ENCODE peak calls at places on chromosome 18, in four cellular contexts. N is H1, G is K562, V is GM12878. I is an unnamed sample.

GRCh38 chr18:21359746-21360145 is 117.7 kb downstream of the GREB1L start:
- DNase-seq in N (no peak), V (no peak), G (no peak), I (no peak)

GRCh38 chr18:24446953-24447537 is 13.4 kb upstream of the HRH4 start:
- DNase-seq in V (no peak), G (no peak), N (no peak), I (no peak)

GRCh38 chr18:48833701-48834394 is 116.9 kb downstream of the SMAD7 start:
- DNase-seq in G (no peak), V (no peak), N (no peak), I (no peak)

GRCh38 chr18:55247032-55247431 is 287.8 kb upstream of the CCDC68 start:
- DNase-seq in V (no peak), N (no peak), G (no peak), I (no peak)

GRCh38 chr18:24538421-24539264 is 78.2 kb downstream of the HRH4 start:
- DNase-seq in G (no peak), V (no peak), N (no peak), I (no peak)

GRCh38 chr18:40041951-40042350 is 1913.1 kb upstream of the PIK3C3 start:
- DNase-seq in N (no peak), V (no peak), G (no peak), I (no peak)

GRCh38 chr18:80010551-80010906 is 22.2 kb upstream of the TXNL4A start:
- DNase-seq in V (no peak), N (no peak), G (no peak), I (no peak)

GRCh38 chr18:37537868-37538525 is 27.6 kb downstream of the CELF4 start:
- DNase-seq in V (no peak), N (peak; percentile 95), G (peak; percentile 82), I (peak; percentile 37)

GRCh38 chr18:78896111-78896510 is 83.5 kb upstream of the SALL3 start:
- DNase-seq in N (no peak), V (no peak), G (no peak), I (no peak)

GRCh38 chr18:1585881-1586488 is 681.3 kb downstream of the ADCYAP1 start:
- DNase-seq in V (peak; percentile 4), G (peak; percentile 34), N (no peak), I (peak; percentile 32)

GRCh38 chr18:5872886-5873285 is 22.4 kb downstream of the TMEM200C start:
- DNase-seq in G (no peak), N (no peak), V (no peak), I (no peak)

GRCh38 chr18:36942264-36942663 is 113.3 kb downstream of the KIAA1328 start:
- DNase-seq in V (no peak), N (no peak), G (peak; percentile 59), I (peak; percentile 18)

GRCh38 chr18:78818961-78819360 is 160.7 kb upstream of the SALL3 start:
- DNase-seq in G (no peak), V (no peak), N (no peak), I (no peak)

GRCh38 chr18:136433-136832 is 21.9 kb upstream of the USP14 start:
- DNase-seq in V (no peak), G (peak; percentile 77), N (no peak), I (no peak)

GRCh38 chr18:54983041-54983686 is 23.9 kb upstream of the CCDC68 start:
- DNase-seq in N (no peak), V (no peak), G (peak; percentile 47), I (peak; percentile 47)

GRCh38 chr18:75462178-75462832 is 34.8 kb upstream of the SMIM21 start:
- DNase-seq in G (no peak), V (no peak), N (no peak), I (no peak)

GRCh38 chr18:48157956-48158355 is 227.5 kb upstream of the SMAD2 start:
- DNase-seq in V (no peak), N (no peak), G (no peak), I (no peak)

GRCh38 chr18:68714356-68714706 is 577 bp downstream of the TMX3 start:
- DNase-seq in V (no peak), G (peak; percentile 25), N (peak; percentile 48), I (no peak)

GRCh38 chr18:6961331-6961730 is 156.3 kb downstream of the LAMA1 start:
- DNase-seq in V (no peak), N (no peak), G (no peak), I (no peak)
- TF ChIP-seq EGR1 in V (no peak), N (no peak), G (no peak), I (no peak)

GRCh38 chr18:58364867-58365533 is 263.9 kb downstream of the ALPK2 start:
- DNase-seq in N (no peak), V (no peak), G (no peak), I (no peak)
- TF ChIP-seq EGR1 in N (no peak), V (no peak), G (no peak), I (no peak)

GRCh38 chr18:2655954-2656236 is 369 bp downstream of the SMCHD1 start:
- DNase-seq in N (no peak), V (no peak), G (no peak), I (peak; percentile 13)
- TF ChIP-seq EGR1 in N (no peak), V (no peak), G (no peak), I (no peak)

GRCh38 chr18:12102136-12102842 is 8.6 kb downstream of the ANKRD62 start:
- DNase-seq in N (no peak), G (no peak), V (no peak), I (no peak)
- TF ChIP-seq EGR1 in N (no peak), G (no peak), V (no peak), I (no peak)

DNA sequence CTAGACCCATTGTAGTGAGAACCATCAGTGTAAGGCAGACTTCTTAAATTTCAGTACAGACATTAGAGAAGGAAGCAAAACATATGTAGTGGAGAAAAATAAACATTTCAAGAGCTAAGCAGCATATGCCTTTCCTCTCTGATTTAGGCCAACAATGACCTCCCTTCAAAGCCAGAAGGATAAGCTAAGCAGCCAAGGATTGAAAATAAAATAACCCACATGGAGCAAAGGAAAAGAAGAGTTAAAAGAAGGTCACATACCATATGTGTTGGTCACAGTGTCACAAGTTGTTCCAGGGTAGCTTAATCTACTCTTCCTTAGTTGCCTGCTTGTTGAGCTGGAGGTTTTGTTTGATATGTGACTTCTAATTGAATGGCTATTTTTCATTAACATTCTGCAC is 15.6 kb upstream of the LAMA1 start:
- DNase-seq in V (no peak), N (no peak), G (no peak), I (no peak)
- TF ChIP-seq EGR1 in V (no peak), N (no peak), G (no peak), I (no peak)

GRCh38 chr18:28176933-28177827 is at the start of gene CDH2:
- DNase-seq in G (no peak), V (no peak), N (peak; percentile 74), I (no peak)
- TF ChIP-seq EGR1 in G (no peak), V (no peak), N (no peak), I (no peak)

GRCh38 chr18:63439334-63439733 is 17.1 kb upstream of the VPS4B start:
- DNase-seq in G (peak; percentile 52), N (peak; percentile 61), V (no peak), I (peak; percentile 70)
- TF ChIP-seq EGR1 in G (no peak), N (no peak), V (no peak), I (no peak)

GRCh38 chr18:57943723-57944122 is 100.3 kb upstream of the NEDD4L start:
- DNase-seq in G (no peak), V (no peak), N (no peak), I (no peak)
- TF ChIP-seq EGR1 in G (no peak), V (no peak), N (no peak), I (no peak)

DNA sequence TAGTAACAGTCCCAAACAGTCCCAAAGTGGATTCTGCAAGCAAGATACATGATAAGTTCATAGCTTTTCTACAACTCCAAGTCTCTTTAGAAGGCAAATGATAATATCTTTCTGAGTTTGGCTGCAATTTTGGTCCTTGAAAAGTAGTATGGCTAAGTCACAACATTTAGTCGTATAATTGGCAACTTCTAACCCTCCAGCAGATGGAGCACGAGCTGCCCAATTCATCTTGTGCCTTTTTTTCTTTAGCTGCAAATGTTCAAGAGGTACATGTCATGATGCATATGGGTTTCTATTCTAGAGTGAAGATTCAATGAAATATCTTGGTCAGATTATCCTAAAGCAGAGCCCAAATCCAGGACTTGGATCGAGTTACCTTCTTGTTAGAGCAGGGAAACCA is 127.0 kb upstream of the KLHL14 start:
- DNase-seq in V (no peak), N (no peak), G (no peak), I (no peak)
- TF ChIP-seq EGR1 in V (no peak), N (no peak), G (no peak), I (no peak)

I was measured in HCT116.